ENCODE peak calls at places on chromosomes 12 and 14, in eight cellular contexts. One of them, this sample, is unnamed.

GRCh38 chr12:67034110-67034879 is 234.9 kb upstream of the CAND1 start:
- DNase-seq in CD8-positive, alpha-beta T cell: no peak
- DNase-seq in left ventricle myocardium inferior: no peak
- DNase-seq in heart right ventricle: no peak
- DNase-seq in fibroblast of lung: no peak
- DNase-seq in HepG2: no peak
- DNase-seq in cardiac muscle cell: no peak
- DNase-seq in esophagus squamous epithelium: no peak
- DNase-seq in this sample: no peak

GRCh38 chr12:118575730-118576129 is 199.4 kb downstream of the SUDS3 start:
- DNase-seq in CD8-positive, alpha-beta T cell: no peak
- DNase-seq in left ventricle myocardium inferior: no peak
- DNase-seq in heart right ventricle: no peak
- DNase-seq in fibroblast of lung: no peak
- DNase-seq in HepG2: no peak
- DNase-seq in cardiac muscle cell: no peak
- DNase-seq in esophagus squamous epithelium: no peak
- DNase-seq in this sample: no peak

GRCh38 chr14:75835156-75836141 is 146.3 kb downstream of the TGFB3 start:
- DNase-seq in CD8-positive, alpha-beta T cell: no peak
- DNase-seq in left ventricle myocardium inferior: no peak
- DNase-seq in heart right ventricle: no peak
- DNase-seq in fibroblast of lung: no peak
- DNase-seq in HepG2: peak
- DNase-seq in cardiac muscle cell: no peak
- DNase-seq in esophagus squamous epithelium: no peak
- DNase-seq in this sample: no peak

GRCh38 chr12:96846313-96846712 is 60.7 kb upstream of the NEDD1 start:
- DNase-seq in CD8-positive, alpha-beta T cell: no peak
- DNase-seq in left ventricle myocardium inferior: no peak
- DNase-seq in heart right ventricle: no peak
- DNase-seq in fibroblast of lung: no peak
- DNase-seq in HepG2: no peak
- DNase-seq in cardiac muscle cell: peak
- DNase-seq in esophagus squamous epithelium: no peak
- DNase-seq in this sample: no peak

GRCh38 chr12:26345471-26346003 is 150.2 kb downstream of the SSPN start:
- DNase-seq in CD8-positive, alpha-beta T cell: no peak
- DNase-seq in left ventricle myocardium inferior: no peak
- DNase-seq in heart right ventricle: no peak
- DNase-seq in fibroblast of lung: no peak
- DNase-seq in HepG2: no peak
- DNase-seq in cardiac muscle cell: no peak
- DNase-seq in esophagus squamous epithelium: no peak
- DNase-seq in this sample: no peak

GRCh38 chr12:107921062-107921461 is 146.6 kb downstream of the ASCL4 start:
- DNase-seq in CD8-positive, alpha-beta T cell: no peak
- DNase-seq in left ventricle myocardium inferior: no peak
- DNase-seq in heart right ventricle: no peak
- DNase-seq in fibroblast of lung: no peak
- DNase-seq in HepG2: no peak
- DNase-seq in cardiac muscle cell: no peak
- DNase-seq in esophagus squamous epithelium: no peak
- DNase-seq in this sample: no peak

GRCh38 chr14:105919458-105920150 is 393.2 kb downstream of the TMEM121 start:
- DNase-seq in CD8-positive, alpha-beta T cell: no peak
- DNase-seq in left ventricle myocardium inferior: peak
- DNase-seq in heart right ventricle: no peak
- DNase-seq in fibroblast of lung: no peak
- DNase-seq in HepG2: no peak
- DNase-seq in cardiac muscle cell: no peak
- DNase-seq in esophagus squamous epithelium: no peak
- DNase-seq in this sample: no peak

GRCh38 chr14:98189521-98189920 is 1082.5 kb downstream of the BCL11B start:
- DNase-seq in CD8-positive, alpha-beta T cell: peak
- DNase-seq in left ventricle myocardium inferior: no peak
- DNase-seq in heart right ventricle: no peak
- DNase-seq in fibroblast of lung: no peak
- DNase-seq in HepG2: no peak
- DNase-seq in cardiac muscle cell: no peak
- DNase-seq in esophagus squamous epithelium: no peak
- DNase-seq in this sample: peak

GRCh38 chr12:11667159-11667558 is 17.7 kb downstream of the ETV6 start:
- DNase-seq in CD8-positive, alpha-beta T cell: no peak
- DNase-seq in left ventricle myocardium inferior: no peak
- DNase-seq in heart right ventricle: no peak
- DNase-seq in fibroblast of lung: no peak
- DNase-seq in HepG2: no peak
- DNase-seq in cardiac muscle cell: no peak
- DNase-seq in esophagus squamous epithelium: no peak
- DNase-seq in this sample: no peak

GRCh38 chr12:66010787-66011547 is 119.6 kb downstream of the LLPH start:
- DNase-seq in CD8-positive, alpha-beta T cell: no peak
- DNase-seq in left ventricle myocardium inferior: no peak
- DNase-seq in heart right ventricle: no peak
- DNase-seq in fibroblast of lung: no peak
- DNase-seq in HepG2: no peak
- DNase-seq in cardiac muscle cell: no peak
- DNase-seq in esophagus squamous epithelium: no peak
- DNase-seq in this sample: no peak

GRCh38 chr12:75623631-75624118 is 112.3 kb upstream of the KRR1 start:
- DNase-seq in CD8-positive, alpha-beta T cell: no peak
- DNase-seq in left ventricle myocardium inferior: no peak
- DNase-seq in heart right ventricle: no peak
- DNase-seq in fibroblast of lung: peak
- DNase-seq in HepG2: peak
- DNase-seq in cardiac muscle cell: peak
- DNase-seq in esophagus squamous epithelium: no peak
- DNase-seq in this sample: no peak

GRCh38 chr14:55272922-55273321 is 1.7 kb downstream of the FBXO34 start:
- DNase-seq in CD8-positive, alpha-beta T cell: no peak
- DNase-seq in left ventricle myocardium inferior: no peak
- DNase-seq in heart right ventricle: no peak
- DNase-seq in fibroblast of lung: no peak
- DNase-seq in HepG2: no peak
- DNase-seq in cardiac muscle cell: no peak
- DNase-seq in esophagus squamous epithelium: no peak
- DNase-seq in this sample: no peak

GRCh38 chr12:52246720-52247621 is 13.9 kb downstream of the KRT7 start:
- DNase-seq in CD8-positive, alpha-beta T cell: no peak
- DNase-seq in left ventricle myocardium inferior: no peak
- DNase-seq in heart right ventricle: no peak
- DNase-seq in fibroblast of lung: no peak
- DNase-seq in HepG2: peak
- DNase-seq in cardiac muscle cell: no peak
- DNase-seq in esophagus squamous epithelium: no peak
- DNase-seq in this sample: no peak

GRCh38 chr14:54000341-54000811 is 43.8 kb upstream of the BMP4 start:
- DNase-seq in CD8-positive, alpha-beta T cell: no peak
- DNase-seq in left ventricle myocardium inferior: no peak
- DNase-seq in heart right ventricle: no peak
- DNase-seq in fibroblast of lung: no peak
- DNase-seq in HepG2: no peak
- DNase-seq in cardiac muscle cell: no peak
- DNase-seq in esophagus squamous epithelium: no peak
- DNase-seq in this sample: no peak

GRCh38 chr14:91732439-91732838 is 553 bp upstream of the CATSPERB start:
- DNase-seq in CD8-positive, alpha-beta T cell: no peak
- DNase-seq in left ventricle myocardium inferior: no peak
- DNase-seq in heart right ventricle: no peak
- DNase-seq in fibroblast of lung: no peak
- DNase-seq in HepG2: no peak
- DNase-seq in cardiac muscle cell: no peak
- DNase-seq in esophagus squamous epithelium: no peak
- DNase-seq in this sample: no peak

GRCh38 chr14:91742956-91743653 is 11.2 kb upstream of the CATSPERB start:
- DNase-seq in CD8-positive, alpha-beta T cell: no peak
- DNase-seq in left ventricle myocardium inferior: no peak
- DNase-seq in heart right ventricle: no peak
- DNase-seq in fibroblast of lung: no peak
- DNase-seq in HepG2: no peak
- DNase-seq in cardiac muscle cell: no peak
- DNase-seq in esophagus squamous epithelium: no peak
- DNase-seq in this sample: no peak

GRCh38 chr14:91732859-91733477 is 1.1 kb upstream of the CATSPERB start:
- DNase-seq in CD8-positive, alpha-beta T cell: no peak
- DNase-seq in left ventricle myocardium inferior: no peak
- DNase-seq in heart right ventricle: no peak
- DNase-seq in fibroblast of lung: no peak
- DNase-seq in HepG2: no peak
- DNase-seq in cardiac muscle cell: no peak
- DNase-seq in esophagus squamous epithelium: no peak
- DNase-seq in this sample: no peak

GRCh38 chr14:91731986-91732385 is at the start of gene CATSPERB:
- DNase-seq in CD8-positive, alpha-beta T cell: no peak
- DNase-seq in left ventricle myocardium inferior: no peak
- DNase-seq in heart right ventricle: no peak
- DNase-seq in fibroblast of lung: no peak
- DNase-seq in HepG2: no peak
- DNase-seq in cardiac muscle cell: no peak
- DNase-seq in esophagus squamous epithelium: no peak
- DNase-seq in this sample: no peak

GRCh38 chr14:91737619-91738018 is 5.7 kb upstream of the CATSPERB start:
- DNase-seq in CD8-positive, alpha-beta T cell: no peak
- DNase-seq in left ventricle myocardium inferior: no peak
- DNase-seq in heart right ventricle: no peak
- DNase-seq in fibroblast of lung: no peak
- DNase-seq in HepG2: no peak
- DNase-seq in cardiac muscle cell: no peak
- DNase-seq in esophagus squamous epithelium: no peak
- DNase-seq in this sample: no peak
- H3K27ac ChIP-seq in CD8-positive, alpha-beta T cell: no peak
- H3K27ac ChIP-seq in left ventricle myocardium inferior: no peak
- H3K27ac ChIP-seq in heart right ventricle: no peak
- H3K27ac ChIP-seq in fibroblast of lung: no peak
- H3K27ac ChIP-seq in HepG2: no peak
- H3K27ac ChIP-seq in cardiac muscle cell: no peak
- H3K27ac ChIP-seq in esophagus squamous epithelium: no peak
- H3K27ac ChIP-seq in this sample: no peak

DNA sequence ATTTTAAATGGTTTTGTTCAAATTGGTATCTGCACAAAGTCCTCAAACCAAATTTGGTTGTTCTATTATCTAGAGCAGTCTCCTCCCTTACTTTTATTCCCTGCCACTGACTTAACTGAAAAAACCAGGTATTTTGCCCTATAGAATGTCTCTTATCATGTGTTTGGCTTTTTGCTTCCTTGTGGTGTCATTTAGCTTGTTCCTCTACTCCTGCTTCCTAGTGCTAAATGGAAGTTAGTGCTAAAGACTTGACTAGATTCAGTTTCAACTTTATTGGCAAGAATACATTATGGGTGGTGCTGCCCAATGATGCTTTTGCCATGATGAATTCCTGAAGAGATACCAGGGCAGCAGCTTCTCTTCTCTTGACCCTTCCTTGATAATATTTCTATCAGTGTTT is 29.7 kb downstream of the PLXNC1 start:
- DNase-seq in CD8-positive, alpha-beta T cell: no peak
- DNase-seq in left ventricle myocardium inferior: no peak
- DNase-seq in heart right ventricle: no peak
- DNase-seq in fibroblast of lung: no peak
- DNase-seq in HepG2: no peak
- DNase-seq in cardiac muscle cell: no peak
- DNase-seq in esophagus squamous epithelium: no peak
- DNase-seq in this sample: no peak
- H3K4me3 ChIP-seq in CD8-positive, alpha-beta T cell: no peak
- H3K4me3 ChIP-seq in left ventricle myocardium inferior: no peak
- H3K4me3 ChIP-seq in heart right ventricle: no peak
- H3K4me3 ChIP-seq in fibroblast of lung: no peak
- H3K4me3 ChIP-seq in HepG2: no peak
- H3K4me3 ChIP-seq in cardiac muscle cell: no peak
- H3K4me3 ChIP-seq in esophagus squamous epithelium: no peak
- H3K4me3 ChIP-seq in this sample: no peak

GRCh38 chr12:49971141-49971540 is 1.6 kb upstream of the AQP6 start:
- DNase-seq in CD8-positive, alpha-beta T cell: no peak
- DNase-seq in left ventricle myocardium inferior: no peak
- DNase-seq in heart right ventricle: no peak
- DNase-seq in fibroblast of lung: no peak
- DNase-seq in HepG2: no peak
- DNase-seq in cardiac muscle cell: no peak
- DNase-seq in esophagus squamous epithelium: no peak
- DNase-seq in this sample: no peak

GRCh38 chr12:49970658-49971057 is 2.1 kb upstream of the AQP6 start:
- DNase-seq in CD8-positive, alpha-beta T cell: no peak
- DNase-seq in left ventricle myocardium inferior: no peak
- DNase-seq in heart right ventricle: no peak
- DNase-seq in fibroblast of lung: no peak
- DNase-seq in HepG2: no peak
- DNase-seq in cardiac muscle cell: no peak
- DNase-seq in esophagus squamous epithelium: no peak
- DNase-seq in this sample: no peak

GRCh38 chr12:49969027-49969426 is 3.7 kb upstream of the AQP6 start:
- DNase-seq in CD8-positive, alpha-beta T cell: no peak
- DNase-seq in left ventricle myocardium inferior: no peak
- DNase-seq in heart right ventricle: no peak
- DNase-seq in fibroblast of lung: no peak
- DNase-seq in HepG2: no peak
- DNase-seq in cardiac muscle cell: no peak
- DNase-seq in esophagus squamous epithelium: no peak
- DNase-seq in this sample: no peak

GRCh38 chr12:49968431-49968830 is 4.3 kb upstream of the AQP6 start:
- DNase-seq in CD8-positive, alpha-beta T cell: no peak
- DNase-seq in left ventricle myocardium inferior: no peak
- DNase-seq in heart right ventricle: no peak
- DNase-seq in fibroblast of lung: no peak
- DNase-seq in HepG2: no peak
- DNase-seq in cardiac muscle cell: no peak
- DNase-seq in esophagus squamous epithelium: no peak
- DNase-seq in this sample: no peak

GRCh38 chr12:49970030-49970429 is 2.7 kb upstream of the AQP6 start:
- DNase-seq in CD8-positive, alpha-beta T cell: no peak
- DNase-seq in left ventricle myocardium inferior: no peak
- DNase-seq in heart right ventricle: no peak
- DNase-seq in fibroblast of lung: no peak
- DNase-seq in HepG2: no peak
- DNase-seq in cardiac muscle cell: no peak
- DNase-seq in esophagus squamous epithelium: no peak
- DNase-seq in this sample: no peak
- H3K27ac ChIP-seq in CD8-positive, alpha-beta T cell: no peak
- H3K27ac ChIP-seq in left ventricle myocardium inferior: no peak
- H3K27ac ChIP-seq in heart right ventricle: no peak
- H3K27ac ChIP-seq in fibroblast of lung: no peak
- H3K27ac ChIP-seq in HepG2: no peak
- H3K27ac ChIP-seq in cardiac muscle cell: no peak
- H3K27ac ChIP-seq in esophagus squamous epithelium: no peak
- H3K27ac ChIP-seq in this sample: no peak

DNA sequence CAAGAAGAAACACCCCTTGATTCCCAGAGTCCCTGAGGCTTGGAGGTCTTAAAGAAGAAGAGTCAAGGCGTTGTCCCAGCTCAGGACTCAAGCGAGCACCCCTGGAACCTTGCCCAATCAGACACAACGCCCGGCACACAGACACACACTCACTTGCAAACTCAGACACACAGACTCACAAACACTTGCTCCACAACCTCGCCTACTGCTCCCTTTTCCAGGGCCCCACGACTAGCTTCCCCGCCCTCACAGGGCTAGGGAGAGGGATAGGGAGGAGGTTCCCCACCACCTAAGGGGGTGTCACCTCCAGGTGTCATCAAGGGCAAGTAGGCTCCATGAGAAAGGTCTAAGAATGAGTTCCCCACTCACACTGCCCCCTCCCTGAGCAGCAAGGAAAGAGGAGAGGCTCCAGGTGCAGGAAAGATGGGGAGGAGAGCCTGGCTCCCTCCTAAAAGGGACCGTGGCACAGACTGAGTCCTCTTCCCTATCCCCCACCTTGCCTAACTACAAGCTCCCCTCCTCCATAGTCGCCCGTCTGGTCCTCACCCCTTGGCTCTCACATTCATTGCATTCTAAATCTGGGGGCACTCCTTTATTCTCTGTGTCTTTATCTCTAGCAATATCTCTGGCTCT is 717 bp downstream of the WNT10B start:
- DNase-seq in CD8-positive, alpha-beta T cell: no peak
- DNase-seq in left ventricle myocardium inferior: no peak
- DNase-seq in heart right ventricle: no peak
- DNase-seq in fibroblast of lung: no peak
- DNase-seq in HepG2: no peak
- DNase-seq in cardiac muscle cell: no peak
- DNase-seq in esophagus squamous epithelium: no peak
- DNase-seq in this sample: no peak
- H3K4me3 ChIP-seq in CD8-positive, alpha-beta T cell: no peak
- H3K4me3 ChIP-seq in left ventricle myocardium inferior: peak
- H3K4me3 ChIP-seq in heart right ventricle: no peak
- H3K4me3 ChIP-seq in fibroblast of lung: no peak
- H3K4me3 ChIP-seq in HepG2: no peak
- H3K4me3 ChIP-seq in cardiac muscle cell: peak
- H3K4me3 ChIP-seq in esophagus squamous epithelium: peak
- H3K4me3 ChIP-seq in this sample: no peak